ENCODE peak calls at places on chromosomes 12 and 14, in eight cellular contexts. V, W, G, Q, M, Z, R and T are unnamed samples.

GRCh38 chr14:54339771-54340170 is 57.0 kb upstream of the CDKN3 start:
- DNase-seq in V (no peak), W (no peak), G (no peak), Q (no peak), M (no peak), Z (no peak), R (no peak), T (no peak)

GRCh38 chr12:95351745-95352144 is 122.2 kb upstream of the METAP2 start:
- DNase-seq in V (no peak), W (no peak), G (peak; percentile 51), Q (no peak), M (no peak), Z (no peak), R (no peak), T (no peak)

GRCh38 chr12:29168000-29168399 is 18.9 kb downstream of the FAR2 start:
- DNase-seq in V (no peak), W (peak; percentile 75), G (no peak), Q (no peak), M (no peak), Z (peak; percentile 62), R (no peak), T (no peak)

GRCh38 chr14:51554953-51555352 is 96.8 kb upstream of the FRMD6 start:
- DNase-seq in V (no peak), W (no peak), G (peak; percentile 79), Q (no peak), M (no peak), Z (no peak), R (no peak), T (no peak)

GRCh38 chr12:51383281-51383905 is 7.8 kb downstream of the GALNT6 start:
- DNase-seq in V (no peak), W (no peak), G (no peak), Q (no peak), M (no peak), Z (no peak), R (no peak), T (no peak)

GRCh38 chr14:101587403-101587998 is 26.2 kb downstream of the DIO3 start:
- DNase-seq in V (no peak), W (peak; percentile 7), G (no peak), Q (no peak), M (no peak), Z (no peak), R (no peak), T (no peak)

GRCh38 chr12:6768385-6769002 is 2.3 kb downstream of the PTMS start:
- DNase-seq in V (no peak), W (no peak), G (no peak), Q (no peak), M (no peak), Z (no peak), R (no peak), T (no peak)

GRCh38 chr14:64714432-64715025 is 10.3 kb downstream of the PLEKHG3 start:
- DNase-seq in V (no peak), W (no peak), G (no peak), Q (no peak), M (no peak), Z (no peak), R (no peak), T (no peak)

GRCh38 chr12:47237751-47238211 is 158.0 kb upstream of the AMIGO2 start:
- DNase-seq in V (no peak), W (no peak), G (peak; percentile 63), Q (no peak), M (no peak), Z (no peak), R (no peak), T (no peak)

GRCh38 chr12:51171884-51172514 is 936 bp downstream of the TFCP2 start:
- DNase-seq in V (no peak), W (no peak), G (peak; percentile 26), Q (no peak), M (no peak), Z (peak; percentile 24), R (no peak), T (peak; percentile 27)

GRCh38 chr12:77888611-77889010 is 57.9 kb downstream of the NAV3 start:
- DNase-seq in V (no peak), W (no peak), G (peak; percentile 3), Q (no peak), M (no peak), Z (no peak), R (no peak), T (no peak)